ENCODE peak calls at places on chromosomes 6 and 20, in four cellular contexts. One of them, this sample, is unnamed.

GRCh38 chr6:142819603-142820335 is 125.2 kb downstream of the HIVEP2 start:
- DNase-seq in DND-41: peak
- DNase-seq in neural progenitor cell: no peak
- DNase-seq in PC-3: no peak
- DNase-seq in this sample: no peak

GRCh38 chr20:52349806-52350205 is 158.2 kb upstream of the ZFP64 start:
- DNase-seq in neural progenitor cell: no peak
- DNase-seq in DND-41: no peak
- DNase-seq in PC-3: no peak
- DNase-seq in this sample: no peak

GRCh38 chr6:43016935-43017334 is 2.9 kb downstream of the KLHDC3 start:
- DNase-seq in PC-3: no peak
- DNase-seq in neural progenitor cell: no peak
- DNase-seq in DND-41: no peak
- DNase-seq in this sample: no peak

GRCh38 chr6:147508073-147508870 is at the start of gene SAMD5:
- DNase-seq in PC-3: peak
- DNase-seq in DND-41: no peak
- DNase-seq in neural progenitor cell: peak
- DNase-seq in this sample: no peak

GRCh38 chr20:6769953-6770831 is 2.7 kb downstream of the BMP2 start:
- DNase-seq in PC-3: no peak
- DNase-seq in DND-41: no peak
- DNase-seq in neural progenitor cell: peak
- DNase-seq in this sample: no peak

GRCh38 chr6:4805553-4806307 is 29.5 kb downstream of the CDYL start:
- DNase-seq in neural progenitor cell: peak
- DNase-seq in DND-41: peak
- DNase-seq in PC-3: peak
- DNase-seq in this sample: no peak

GRCh38 chr20:38157635-38158495 is 7.2 kb downstream of the TGM2 start:
- DNase-seq in neural progenitor cell: no peak
- DNase-seq in DND-41: no peak
- DNase-seq in PC-3: no peak
- DNase-seq in this sample: no peak

GRCh38 chr6:17460862-17461261 is 67.5 kb downstream of the CAP2 start:
- DNase-seq in neural progenitor cell: no peak
- DNase-seq in PC-3: no peak
- DNase-seq in DND-41: no peak
- DNase-seq in this sample: no peak

GRCh38 chr6:45000833-45001232 is 327.3 kb upstream of the RUNX2 start:
- DNase-seq in DND-41: no peak
- DNase-seq in neural progenitor cell: no peak
- DNase-seq in PC-3: no peak
- DNase-seq in this sample: no peak

GRCh38 chr6:134282816-134283215 is 35.1 kb downstream of the SGK1 start:
- DNase-seq in neural progenitor cell: no peak
- DNase-seq in PC-3: no peak
- DNase-seq in DND-41: no peak
- DNase-seq in this sample: no peak

GRCh38 chr6:124924333-124924759 is 37.9 kb upstream of the RNF217 start:
- DNase-seq in PC-3: peak
- DNase-seq in neural progenitor cell: no peak
- DNase-seq in DND-41: no peak
- DNase-seq in this sample: no peak

GRCh38 chr6:38012573-38012972 is 193.0 kb downstream of the ZFAND3 start:
- DNase-seq in PC-3: peak
- DNase-seq in DND-41: no peak
- DNase-seq in neural progenitor cell: peak
- DNase-seq in this sample: no peak

GRCh38 chr6:141878686-141879085 is 254.0 kb upstream of the GJE1 start:
- DNase-seq in PC-3: no peak
- DNase-seq in DND-41: no peak
- DNase-seq in neural progenitor cell: no peak
- DNase-seq in this sample: no peak

GRCh38 chr6:150302801-150303138 is 66.0 kb upstream of the IYD start:
- DNase-seq in neural progenitor cell: peak
- DNase-seq in DND-41: no peak
- DNase-seq in PC-3: no peak
- DNase-seq in this sample: no peak

GRCh38 chr6:105793132-105793531 is 293.0 kb upstream of the PRDM1 start:
- DNase-seq in DND-41: peak
- DNase-seq in PC-3: peak
- DNase-seq in neural progenitor cell: no peak
- DNase-seq in this sample: no peak

GRCh38 chr6:2793491-2794151 is 28.4 kb downstream of the WRNIP1 start:
- DNase-seq in neural progenitor cell: no peak
- DNase-seq in PC-3: peak
- DNase-seq in DND-41: no peak
- DNase-seq in this sample: no peak

GRCh38 chr6:164967102-164967501 is 342.3 kb downstream of the C6orf118 start:
- DNase-seq in PC-3: no peak
- DNase-seq in neural progenitor cell: peak
- DNase-seq in DND-41: no peak
- DNase-seq in this sample: no peak

GRCh38 chr6:69835414-69836179 is 30.8 kb upstream of the COL19A1 start:
- DNase-seq in PC-3: peak
- DNase-seq in DND-41: peak
- DNase-seq in neural progenitor cell: peak
- DNase-seq in this sample: peak

GRCh38 chr20:32386091-32386490 is 28.0 kb downstream of the ASXL1 start:
- DNase-seq in PC-3: no peak
- DNase-seq in neural progenitor cell: no peak
- DNase-seq in DND-41: no peak
- DNase-seq in this sample: no peak

GRCh38 chr6:37038297-37039198 is 33.1 kb downstream of the FGD2 start:
- DNase-seq in PC-3: no peak
- DNase-seq in neural progenitor cell: no peak
- DNase-seq in DND-41: no peak
- DNase-seq in this sample: no peak

GRCh38 chr20:32019563-32020463 is 9.6 kb downstream of the CCM2L start:
- DNase-seq in DND-41: no peak
- DNase-seq in PC-3: no peak
- DNase-seq in neural progenitor cell: no peak
- DNase-seq in this sample: no peak

GRCh38 chr6:40774932-40775331 is 187.8 kb upstream of the LRFN2 start:
- DNase-seq in neural progenitor cell: no peak
- DNase-seq in PC-3: no peak
- DNase-seq in DND-41: no peak
- DNase-seq in this sample: no peak

GRCh38 chr6:52914516-52914915 is 5.0 kb upstream of the GSTA3 start:
- DNase-seq in DND-41: no peak
- DNase-seq in neural progenitor cell: no peak
- DNase-seq in PC-3: peak
- DNase-seq in this sample: no peak

GRCh38 chr20:50824137-50824536 is 29.3 kb downstream of the BCAS4 start:
- DNase-seq in PC-3: peak
- DNase-seq in DND-41: no peak
- DNase-seq in neural progenitor cell: no peak
- DNase-seq in this sample: no peak

GRCh38 chr6:93036835-93037234 is 382.5 kb downstream of the EPHA7 start:
- DNase-seq in neural progenitor cell: peak
- DNase-seq in DND-41: no peak
- DNase-seq in PC-3: peak
- DNase-seq in this sample: peak

GRCh38 chr6:16758163-16758975 is 2.9 kb downstream of the ATXN1 start:
- DNase-seq in PC-3: no peak
- DNase-seq in neural progenitor cell: peak
- DNase-seq in DND-41: no peak
- DNase-seq in this sample: no peak

GRCh38 chr6:139242457-139243240 is 49.1 kb downstream of the TXLNB start:
- DNase-seq in neural progenitor cell: no peak
- DNase-seq in PC-3: no peak
- DNase-seq in DND-41: no peak
- DNase-seq in this sample: no peak

GRCh38 chr6:3929281-3929798 is 80.2 kb downstream of the FAM50B start:
- DNase-seq in neural progenitor cell: no peak
- DNase-seq in DND-41: no peak
- DNase-seq in PC-3: no peak
- DNase-seq in this sample: no peak

GRCh38 chr6:127854009-127854408 is 46.8 kb downstream of the THEMIS start:
- DNase-seq in DND-41: no peak
- DNase-seq in neural progenitor cell: no peak
- DNase-seq in PC-3: peak
- DNase-seq in this sample: no peak

GRCh38 chr20:46117704-46118467 is at the start of gene CD40:
- DNase-seq in PC-3: peak
- DNase-seq in DND-41: peak
- DNase-seq in neural progenitor cell: peak
- DNase-seq in this sample: peak

GRCh38 chr6:83442752-83443151 is 11.9 kb upstream of the ME1 start:
- DNase-seq in neural progenitor cell: peak
- DNase-seq in DND-41: no peak
- DNase-seq in PC-3: no peak
- DNase-seq in this sample: peak

GRCh38 chr6:116564921-116565872 is 6.1 kb upstream of the RWDD1 start:
- DNase-seq in PC-3: no peak
- DNase-seq in DND-41: no peak
- DNase-seq in neural progenitor cell: no peak
- DNase-seq in this sample: no peak

GRCh38 chr6:151665329-151665728 is 142.2 kb upstream of the ESR1 start:
- DNase-seq in DND-41: no peak
- DNase-seq in neural progenitor cell: no peak
- DNase-seq in PC-3: no peak
- DNase-seq in this sample: no peak

GRCh38 chr20:36644032-36644712 is 1.8 kb downstream of the SLA2 start:
- DNase-seq in PC-3: no peak
- DNase-seq in neural progenitor cell: no peak
- DNase-seq in DND-41: peak
- DNase-seq in this sample: no peak

GRCh38 chr20:32155017-32155965 is 45.8 kb downstream of the TM9SF4 start:
- DNase-seq in neural progenitor cell: peak
- DNase-seq in PC-3: peak
- DNase-seq in DND-41: peak
- DNase-seq in this sample: no peak

GRCh38 chr6:30875244-30876038 is 8.9 kb upstream of the DDR1 start:
- DNase-seq in DND-41: no peak
- DNase-seq in PC-3: no peak
- DNase-seq in neural progenitor cell: no peak
- DNase-seq in this sample: no peak

GRCh38 chr6:137712587-137712986 is 154.5 kb upstream of the TNFAIP3 start:
- DNase-seq in PC-3: no peak
- DNase-seq in DND-41: no peak
- DNase-seq in neural progenitor cell: no peak
- DNase-seq in this sample: no peak
- H3K4me3 ChIP-seq in PC-3: no peak
- H3K4me3 ChIP-seq in DND-41: no peak
- H3K4me3 ChIP-seq in neural progenitor cell: no peak
- H3K4me3 ChIP-seq in this sample: no peak

GRCh38 chr6:155181498-155181897 is 82.3 kb upstream of the CLDN20 start:
- DNase-seq in neural progenitor cell: no peak
- DNase-seq in PC-3: no peak
- DNase-seq in DND-41: no peak
- DNase-seq in this sample: no peak
- H3K9ac ChIP-seq in neural progenitor cell: no peak
- H3K9ac ChIP-seq in PC-3: no peak
- H3K9ac ChIP-seq in DND-41: no peak
- H3K9ac ChIP-seq in this sample: no peak

GRCh38 chr6:135748189-135748588 is 103.3 kb upstream of the PDE7B start:
- DNase-seq in PC-3: no peak
- DNase-seq in DND-41: no peak
- DNase-seq in neural progenitor cell: no peak
- DNase-seq in this sample: no peak
- H3K27ac ChIP-seq in PC-3: no peak
- H3K27ac ChIP-seq in DND-41: no peak
- H3K27ac ChIP-seq in neural progenitor cell: no peak
- H3K27ac ChIP-seq in this sample: no peak

GRCh38 chr20:20367681-20368413 is at the start of gene INSM1:
- DNase-seq in PC-3: no peak
- DNase-seq in DND-41: no peak
- DNase-seq in neural progenitor cell: peak
- DNase-seq in this sample: no peak

GRCh38 chr20:20368414-20369352 is 779 bp downstream of the INSM1 start:
- DNase-seq in PC-3: no peak
- DNase-seq in DND-41: no peak
- DNase-seq in neural progenitor cell: peak
- DNase-seq in this sample: no peak

GRCh38 chr20:20371133-20371532 is 3.2 kb downstream of the INSM1 start:
- DNase-seq in PC-3: no peak
- DNase-seq in neural progenitor cell: peak
- DNase-seq in DND-41: no peak
- DNase-seq in this sample: no peak

GRCh38 chr20:20370087-20370575 is 2.2 kb downstream of the INSM1 start:
- DNase-seq in DND-41: no peak
- DNase-seq in PC-3: no peak
- DNase-seq in neural progenitor cell: no peak
- DNase-seq in this sample: no peak

GRCh38 chr20:20369353-20370086 is 1.6 kb downstream of the INSM1 start:
- DNase-seq in PC-3: peak
- DNase-seq in neural progenitor cell: peak
- DNase-seq in DND-41: no peak
- DNase-seq in this sample: no peak
- H3K4me3 ChIP-seq in PC-3: peak
- H3K4me3 ChIP-seq in neural progenitor cell: peak
- H3K4me3 ChIP-seq in DND-41: no peak
- H3K4me3 ChIP-seq in this sample: peak

DNA sequence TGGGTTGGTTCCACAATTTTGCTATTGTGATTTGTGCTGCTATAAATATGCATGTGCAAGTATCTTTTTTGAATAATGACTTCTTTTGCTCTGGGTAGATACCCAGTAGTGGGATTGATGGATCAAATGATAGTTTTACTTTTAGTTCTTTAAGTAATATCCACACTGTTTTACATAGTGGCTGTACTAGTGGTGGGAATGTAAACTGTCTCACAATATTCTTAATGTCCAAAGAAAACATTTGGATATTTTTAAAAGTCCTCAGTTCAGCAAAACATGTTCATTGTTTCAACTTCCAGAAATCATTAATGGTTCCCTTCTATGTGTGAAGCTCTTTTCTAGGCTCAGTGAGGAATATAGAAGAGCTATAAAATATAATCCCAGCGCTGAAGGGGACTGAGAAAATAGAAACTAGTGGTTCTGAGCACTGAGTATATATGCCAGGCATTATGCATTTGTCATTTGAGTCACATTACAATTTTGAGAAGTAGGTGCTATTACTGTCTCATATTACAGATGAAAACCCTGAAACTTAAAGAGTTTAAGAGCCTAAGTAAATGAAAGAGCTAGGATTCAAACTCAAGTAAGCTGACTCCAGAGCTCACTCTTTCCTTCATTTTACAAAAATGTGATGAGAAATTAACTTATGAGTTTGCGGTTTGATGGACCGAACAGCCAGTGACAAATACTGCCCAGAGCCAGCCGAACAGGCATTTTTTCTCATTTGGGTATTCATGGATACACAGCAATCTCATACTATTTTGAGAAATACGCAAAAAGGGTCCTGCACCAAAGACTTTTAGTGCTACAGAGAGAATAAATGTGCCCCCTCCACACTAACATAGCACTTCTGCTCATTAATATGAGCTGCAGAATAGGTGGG is 250.1 kb downstream of the TBX18 start:
- DNase-seq in neural progenitor cell: no peak
- DNase-seq in PC-3: no peak
- DNase-seq in DND-41: no peak
- DNase-seq in this sample: no peak
- H3K9ac ChIP-seq in neural progenitor cell: no peak
- H3K9ac ChIP-seq in PC-3: no peak
- H3K9ac ChIP-seq in DND-41: no peak
- H3K9ac ChIP-seq in this sample: no peak